ENCODE peak calls at places on chromosomes 16 and 17, in four cellular contexts. One of them, this sample, is unnamed.

GRCh38 chr16:51818342-51818944 is 667.4 kb upstream of the SALL1 start:
- DNase-seq in H1: peak
- DNase-seq in IMR-90: peak
- DNase-seq in mesendoderm: peak
- DNase-seq in this sample: peak

GRCh38 chr17:50102164-50102991 is 7.2 kb downstream of the PDK2 start:
- DNase-seq in IMR-90: no peak
- DNase-seq in mesendoderm: no peak
- DNase-seq in H1: no peak
- DNase-seq in this sample: no peak

GRCh38 chr17:17999364-18000007 is 26.8 kb downstream of the DRC3 start:
- DNase-seq in mesendoderm: no peak
- DNase-seq in IMR-90: peak
- DNase-seq in H1: no peak
- DNase-seq in this sample: no peak

GRCh38 chr17:55720917-55721836 is 1.5 kb downstream of the TMEM100 start:
- DNase-seq in H1: no peak
- DNase-seq in IMR-90: no peak
- DNase-seq in mesendoderm: no peak
- DNase-seq in this sample: no peak

GRCh38 chr16:24834459-24835335 is 11.1 kb upstream of the SLC5A11 start:
- DNase-seq in IMR-90: peak
- DNase-seq in mesendoderm: peak
- DNase-seq in H1: no peak
- DNase-seq in this sample: peak

GRCh38 chr17:949623-950338 is 29.8 kb downstream of the NXN start:
- DNase-seq in H1: no peak
- DNase-seq in IMR-90: no peak
- DNase-seq in mesendoderm: peak
- DNase-seq in this sample: peak

GRCh38 chr17:2361361-2361760 is 24.1 kb downstream of the SGSM2 start:
- DNase-seq in H1: no peak
- DNase-seq in mesendoderm: no peak
- DNase-seq in IMR-90: no peak
- DNase-seq in this sample: no peak

GRCh38 chr16:15879255-15879804 is 9.1 kb downstream of the CEP20 start:
- DNase-seq in mesendoderm: no peak
- DNase-seq in IMR-90: peak
- DNase-seq in H1: no peak
- DNase-seq in this sample: no peak

GRCh38 chr16:12340151-12340733 is 363.7 kb downstream of the SNX29 start:
- DNase-seq in H1: no peak
- DNase-seq in mesendoderm: peak
- DNase-seq in IMR-90: peak
- DNase-seq in this sample: peak

GRCh38 chr16:2009302-2009711 is 314 bp downstream of the ZNF598 start:
- DNase-seq in IMR-90: no peak
- DNase-seq in H1: no peak
- DNase-seq in mesendoderm: no peak
- DNase-seq in this sample: no peak

GRCh38 chr17:2181206-2181983 is 122.2 kb downstream of the SMG6 start:
- DNase-seq in mesendoderm: peak
- DNase-seq in H1: no peak
- DNase-seq in IMR-90: peak
- DNase-seq in this sample: no peak

GRCh38 chr17:82247175-82247823 is 18.5 kb downstream of the SLC16A3 start:
- DNase-seq in IMR-90: no peak
- DNase-seq in H1: no peak
- DNase-seq in mesendoderm: no peak
- DNase-seq in this sample: no peak

GRCh38 chr16:610513-611381 is 20.0 kb upstream of the WFIKKN1 start:
- DNase-seq in IMR-90: no peak
- DNase-seq in mesendoderm: peak
- DNase-seq in H1: no peak
- DNase-seq in this sample: peak

GRCh38 chr16:85798283-85798776 is 1.0 kb downstream of the EMC8 start:
- DNase-seq in H1: no peak
- DNase-seq in IMR-90: peak
- DNase-seq in mesendoderm: peak
- DNase-seq in this sample: no peak

GRCh38 chr16:29784157-29784556 is 6.1 kb downstream of the ZG16 start:
- DNase-seq in mesendoderm: no peak
- DNase-seq in IMR-90: no peak
- DNase-seq in H1: no peak
- DNase-seq in this sample: no peak

GRCh38 chr16:9122969-9123368 is 31.5 kb downstream of the HAPSTR1 start:
- DNase-seq in H1: no peak
- DNase-seq in IMR-90: no peak
- DNase-seq in mesendoderm: no peak
- DNase-seq in this sample: no peak
- H3K56ac ChIP-seq in H1: no peak
- H3K56ac ChIP-seq in IMR-90: no peak
- H3K56ac ChIP-seq in mesendoderm: no peak
- H3K56ac ChIP-seq in this sample: no peak

DNA sequence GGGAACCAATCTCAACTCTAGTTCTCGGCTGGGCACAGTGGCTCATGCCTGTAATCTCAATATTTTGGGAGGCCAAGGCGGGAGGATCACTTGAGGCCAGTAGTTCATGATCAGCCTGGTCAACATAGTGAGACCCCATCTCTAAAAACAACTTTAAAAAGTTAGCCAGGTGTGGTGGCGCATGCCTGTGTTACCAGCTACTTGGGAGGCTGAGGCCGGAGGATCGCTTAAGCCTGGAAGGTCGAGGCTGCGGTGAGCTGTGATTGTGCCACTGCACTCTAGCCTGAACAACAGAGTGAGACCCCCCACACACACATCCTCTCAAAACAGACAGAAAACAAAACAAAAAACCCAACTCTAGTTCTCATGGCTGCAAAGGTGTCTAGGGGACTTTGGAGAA is 4.9 kb downstream of the THRA start:
- DNase-seq in mesendoderm: no peak
- DNase-seq in IMR-90: no peak
- DNase-seq in H1: no peak
- DNase-seq in this sample: peak
- H3K56ac ChIP-seq in mesendoderm: no peak
- H3K56ac ChIP-seq in IMR-90: no peak
- H3K56ac ChIP-seq in H1: no peak
- H3K56ac ChIP-seq in this sample: no peak

DNA sequence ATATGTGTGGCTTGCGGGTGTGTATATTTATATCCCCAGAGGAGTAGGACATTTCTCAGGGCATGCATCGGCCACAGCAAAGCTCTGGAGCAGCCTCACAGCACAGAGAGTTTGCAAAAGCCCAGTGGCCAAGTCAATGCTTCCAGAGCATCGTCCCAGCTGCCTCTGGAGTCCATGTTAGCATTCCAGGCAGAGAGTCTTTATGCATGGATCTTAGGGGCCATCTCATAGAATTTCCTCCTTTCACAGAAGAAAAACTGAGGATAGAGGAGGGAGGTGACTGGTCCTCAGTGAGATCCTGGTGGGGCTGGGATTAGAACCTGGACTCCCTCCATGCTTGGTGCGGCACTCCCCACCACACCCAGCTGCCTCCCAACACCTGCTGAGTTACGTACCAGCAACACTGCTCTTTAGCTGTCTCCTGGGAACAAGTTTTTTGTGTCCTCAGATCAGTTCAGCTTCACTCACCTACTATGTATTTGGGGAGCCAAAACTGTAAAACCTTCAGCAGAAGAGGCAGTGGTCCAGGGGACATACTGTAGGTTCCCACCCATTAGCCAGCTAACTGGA is 222.6 kb downstream of the CCDC182 start:
- DNase-seq in IMR-90: no peak
- DNase-seq in mesendoderm: no peak
- DNase-seq in H1: no peak
- DNase-seq in this sample: no peak
- H3K56ac ChIP-seq in IMR-90: no peak
- H3K56ac ChIP-seq in mesendoderm: no peak
- H3K56ac ChIP-seq in H1: no peak
- H3K56ac ChIP-seq in this sample: no peak

GRCh38 chr17:39141915-39142664 is 9.3 kb downstream of the PLXDC1 start:
- DNase-seq in H1: no peak
- DNase-seq in mesendoderm: no peak
- DNase-seq in IMR-90: no peak
- DNase-seq in this sample: no peak

GRCh38 chr17:39139137-39139516 is 12.3 kb downstream of the PLXDC1 start:
- DNase-seq in H1: no peak
- DNase-seq in IMR-90: peak
- DNase-seq in mesendoderm: no peak
- DNase-seq in this sample: no peak

GRCh38 chr17:39139561-39139960 is 11.9 kb downstream of the PLXDC1 start:
- DNase-seq in IMR-90: no peak
- DNase-seq in mesendoderm: no peak
- DNase-seq in H1: no peak
- DNase-seq in this sample: no peak

GRCh38 chr17:39143552-39144093 is 7.8 kb downstream of the PLXDC1 start:
- DNase-seq in H1: no peak
- DNase-seq in mesendoderm: no peak
- DNase-seq in IMR-90: no peak
- DNase-seq in this sample: no peak

GRCh38 chr17:39141294-39141693 is 10.1 kb downstream of the PLXDC1 start:
- DNase-seq in mesendoderm: no peak
- DNase-seq in H1: no peak
- DNase-seq in IMR-90: no peak
- DNase-seq in this sample: no peak
- H3K56ac ChIP-seq in mesendoderm: no peak
- H3K56ac ChIP-seq in H1: no peak
- H3K56ac ChIP-seq in IMR-90: no peak
- H3K56ac ChIP-seq in this sample: no peak

DNA sequence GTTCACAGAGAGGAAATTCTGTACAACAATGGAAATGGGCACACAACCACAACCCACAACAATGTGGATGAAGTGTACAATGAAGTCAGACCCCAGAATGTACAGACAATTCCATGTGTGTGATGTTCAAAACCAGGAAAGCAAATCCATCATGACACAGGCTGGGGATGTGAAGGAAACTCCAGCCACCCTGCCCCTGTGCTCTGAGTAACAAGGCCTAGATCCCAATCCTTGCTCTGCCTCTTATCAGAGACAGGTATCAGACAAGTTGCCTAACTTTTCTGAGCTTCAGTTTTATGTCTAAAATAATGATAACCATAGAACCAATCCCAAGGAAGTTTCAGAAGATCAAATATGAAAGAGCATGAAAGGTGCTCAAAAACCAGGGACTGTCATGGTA is 1.8 kb upstream of the C16orf95 start:
- DNase-seq in mesendoderm: no peak
- DNase-seq in IMR-90: no peak
- DNase-seq in H1: no peak
- DNase-seq in this sample: no peak
- H3K56ac ChIP-seq in mesendoderm: no peak
- H3K56ac ChIP-seq in IMR-90: no peak
- H3K56ac ChIP-seq in H1: no peak
- H3K56ac ChIP-seq in this sample: no peak

DNA sequence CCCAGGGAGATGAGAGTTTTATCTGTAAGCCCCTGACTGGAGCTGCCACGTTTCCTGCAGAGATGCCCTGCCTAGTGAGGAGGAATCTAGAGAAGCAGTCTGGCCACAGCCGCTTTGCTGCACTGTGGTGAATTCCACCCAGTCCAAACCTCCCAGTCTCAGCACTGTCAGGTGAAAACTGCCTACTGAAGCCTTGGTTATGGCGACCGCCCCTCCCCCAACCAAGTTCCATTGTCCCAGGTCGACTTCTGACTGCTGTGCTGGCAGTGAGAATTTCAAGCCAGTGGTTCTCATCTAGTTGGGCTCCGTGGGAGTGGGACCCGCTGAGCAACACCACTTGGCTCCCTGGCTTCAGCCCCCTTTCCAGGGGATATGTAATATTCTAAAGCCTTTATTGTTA is 10.2 kb upstream of the LYZL6 start:
- DNase-seq in IMR-90: no peak
- DNase-seq in H1: no peak
- DNase-seq in mesendoderm: no peak
- DNase-seq in this sample: peak
- H3K56ac ChIP-seq in IMR-90: no peak
- H3K56ac ChIP-seq in H1: no peak
- H3K56ac ChIP-seq in mesendoderm: no peak
- H3K56ac ChIP-seq in this sample: no peak

GRCh38 chr17:74806334-74806733 is 30.2 kb upstream of the NAT9 start:
- DNase-seq in mesendoderm: no peak
- DNase-seq in H1: no peak
- DNase-seq in IMR-90: no peak
- DNase-seq in this sample: no peak

GRCh38 chr17:74805543-74805991 is 29.4 kb upstream of the NAT9 start:
- DNase-seq in mesendoderm: no peak
- DNase-seq in IMR-90: no peak
- DNase-seq in H1: no peak
- DNase-seq in this sample: no peak

GRCh38 chr17:74803388-74803930 is 27.3 kb upstream of the NAT9 start:
- DNase-seq in IMR-90: no peak
- DNase-seq in H1: no peak
- DNase-seq in mesendoderm: no peak
- DNase-seq in this sample: no peak

GRCh38 chr17:74803971-74804370 is 27.8 kb upstream of the NAT9 start:
- DNase-seq in mesendoderm: no peak
- DNase-seq in H1: no peak
- DNase-seq in IMR-90: no peak
- DNase-seq in this sample: no peak

GRCh38 chr17:74804683-74805082 is 28.5 kb upstream of the NAT9 start:
- DNase-seq in mesendoderm: no peak
- DNase-seq in IMR-90: no peak
- DNase-seq in H1: no peak
- DNase-seq in this sample: no peak
- H3K56ac ChIP-seq in mesendoderm: no peak
- H3K56ac ChIP-seq in IMR-90: no peak
- H3K56ac ChIP-seq in H1: no peak
- H3K56ac ChIP-seq in this sample: no peak

DNA sequence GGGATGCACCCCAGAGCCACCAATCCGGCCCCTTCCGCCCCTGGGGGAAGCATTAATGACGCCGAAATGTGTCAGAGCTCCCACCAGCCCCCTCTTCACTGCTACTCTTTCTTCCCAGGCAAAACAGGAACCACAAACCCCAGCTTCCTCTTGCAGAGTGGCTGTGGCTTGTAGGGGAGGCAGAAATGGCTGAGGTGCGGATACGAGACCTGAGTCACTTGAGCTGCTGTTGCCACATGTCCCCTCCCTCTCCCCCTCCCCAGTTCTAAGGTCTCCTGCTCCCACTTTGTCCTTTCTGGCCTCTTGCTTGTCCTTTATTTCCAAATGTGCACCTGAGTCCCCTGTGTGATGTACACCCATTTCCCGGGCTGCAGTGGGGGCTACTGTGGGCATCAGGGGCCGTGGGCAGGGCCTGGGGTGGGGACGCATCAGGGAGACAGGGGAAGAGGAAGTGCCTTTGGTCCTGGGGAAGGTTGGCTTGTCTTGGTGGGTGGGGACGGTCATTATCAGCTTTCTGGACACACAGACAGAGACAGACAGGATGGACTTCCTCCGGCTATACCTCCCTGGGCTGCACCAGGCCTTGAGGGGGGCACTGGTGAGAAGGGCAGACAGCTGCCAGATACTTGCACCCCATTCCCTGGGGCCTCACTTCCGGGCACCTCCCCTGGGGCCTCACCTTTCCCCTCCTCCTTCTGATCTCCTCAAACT is at the start of gene APOBR:
- DNase-seq in mesendoderm: no peak
- DNase-seq in IMR-90: no peak
- DNase-seq in H1: no peak
- DNase-seq in this sample: no peak
- H3K56ac ChIP-seq in mesendoderm: no peak
- H3K56ac ChIP-seq in IMR-90: no peak
- H3K56ac ChIP-seq in H1: no peak
- H3K56ac ChIP-seq in this sample: no peak